ENCODE peak calls at places on chromosome 16, in six cellular contexts. K is adrenal gland, M is kidney, S is brain microvascular endothelial cell, P is fibroblast of lung, U is fibroblast of mammary gland. Y is an unnamed sample.

GRCh38 chr16:56370836-56371235 is 54.5 kb downstream of the AMFR start:
- DNase-seq in P (no peak), S (no peak), M (no peak), K (no peak), U (peak), Y (peak)

GRCh38 chr16:51404386-51404785 is 253.3 kb upstream of the SALL1 start:
- DNase-seq in P (peak), K (no peak), U (peak), M (no peak), S (no peak), Y (no peak)

GRCh38 chr16:30368122-30368791 is 2.0 kb downstream of the TBC1D10B start:
- DNase-seq in U (peak), M (no peak), K (no peak), P (peak), S (peak), Y (peak)

GRCh38 chr16:87358250-87358649 is 25.3 kb downstream of the FBXO31 start:
- DNase-seq in P (no peak), K (no peak), M (no peak), S (no peak), U (no peak), Y (no peak)

GRCh38 chr16:4682084-4682581 is 11.2 kb upstream of the NUDT16L1 start:
- DNase-seq in S (no peak), K (no peak), P (no peak), U (no peak), M (no peak), Y (no peak)

GRCh38 chr16:27602103-27602502 is 52.2 kb downstream of the KATNIP start:
- DNase-seq in M (no peak), P (no peak), S (no peak), U (no peak), K (no peak), Y (no peak)

GRCh38 chr16:61243954-61244353 is 792.3 kb downstream of the CDH8 start:
- DNase-seq in S (no peak), P (no peak), K (no peak), U (no peak), M (peak), Y (no peak)

GRCh38 chr16:48318630-48319029 is 66.6 kb downstream of the SIAH1 start:
- DNase-seq in M (no peak), P (peak), S (peak), U (peak), K (no peak), Y (peak)

DNA sequence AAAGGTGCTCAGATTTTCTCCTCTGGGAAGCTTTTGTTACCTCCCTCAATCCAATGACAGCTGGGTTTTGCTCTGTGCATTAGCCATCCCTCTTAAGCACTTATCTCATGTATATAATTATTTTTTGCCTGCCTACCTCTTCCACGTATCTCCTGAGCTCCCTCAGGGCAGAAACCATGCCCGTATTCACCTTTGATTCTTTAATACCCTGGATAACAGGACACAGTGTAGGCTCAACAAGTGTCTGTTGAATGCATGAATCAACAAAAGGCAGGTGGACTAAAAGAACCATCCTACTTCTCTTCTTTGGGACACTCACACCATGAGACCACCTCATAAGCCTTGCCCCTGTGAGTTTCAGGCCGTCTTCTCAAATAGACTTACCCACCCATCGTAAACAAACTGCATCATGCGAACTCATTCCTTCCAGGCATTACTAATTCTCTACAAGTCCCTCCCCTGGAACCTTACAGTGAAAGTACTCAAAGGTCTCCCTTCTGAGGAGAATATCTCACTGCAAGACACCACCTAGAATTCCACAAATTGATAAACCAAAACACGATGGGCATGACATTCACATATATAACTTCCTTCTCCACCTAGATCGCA is 3.2 kb downstream of the ARHGAP17 start:
- DNase-seq in S (no peak), M (no peak), U (no peak), P (no peak), K (no peak), Y (no peak)
- H3K4me3 ChIP-seq in S (no peak), M (no peak), U (no peak), P (no peak), K (no peak), Y (peak)

GRCh38 chr16:15853021-15853420 is 3.8 kb downstream of the MYH11 start:
- DNase-seq in S (no peak), M (no peak), P (no peak), U (no peak), K (no peak), Y (no peak)
- H3K4me3 ChIP-seq in S (no peak), M (no peak), P (no peak), U (no peak), K (no peak), Y (no peak)

DNA sequence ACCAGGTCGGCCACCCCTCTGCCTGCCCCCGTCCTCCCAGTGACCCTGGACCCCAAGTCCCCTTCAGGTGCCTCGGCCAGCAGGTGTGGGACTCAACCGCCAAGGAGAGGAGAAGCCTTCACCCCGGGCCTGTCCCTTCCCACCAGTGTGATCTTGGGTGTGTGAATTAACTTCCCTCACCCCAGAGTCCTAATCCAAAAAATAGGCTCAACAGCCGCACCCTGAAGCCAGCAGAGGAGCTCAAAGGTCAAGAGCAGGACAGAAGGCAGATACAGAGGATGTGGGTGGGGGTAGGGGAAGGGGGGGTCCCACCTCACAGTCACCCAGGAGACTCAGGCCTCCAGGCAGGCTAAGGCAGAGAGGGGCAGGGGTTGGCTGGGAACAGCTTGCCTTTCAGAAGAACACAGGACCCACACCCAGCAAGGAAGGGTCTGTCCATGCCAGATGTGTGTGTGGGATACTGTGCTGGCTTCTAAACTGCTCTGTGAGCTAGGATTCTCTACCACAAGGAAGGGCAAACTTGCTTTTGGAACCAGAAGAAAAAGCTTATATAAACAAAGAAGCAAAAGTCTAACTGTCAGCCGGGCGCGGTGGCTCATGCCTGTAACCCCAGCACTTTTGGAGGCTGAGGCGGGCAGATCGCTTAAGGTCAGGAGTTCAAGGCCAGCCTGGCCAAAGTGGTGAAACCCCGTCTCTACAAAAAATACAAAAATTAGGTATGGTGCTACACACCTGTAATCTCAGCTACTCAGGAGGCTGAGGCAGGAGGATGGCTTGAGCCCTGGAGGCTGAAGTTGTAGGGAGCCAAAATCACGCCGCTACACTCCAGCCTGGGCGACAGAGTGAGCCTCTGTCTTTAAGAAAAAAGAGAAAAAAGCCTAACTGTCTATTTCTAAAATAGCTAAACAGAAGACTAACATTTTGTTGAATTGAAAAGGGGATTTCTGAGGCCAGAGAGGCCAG is 4.6 kb downstream of the PIEZO1 start:
- DNase-seq in M (no peak), S (no peak), U (no peak), K (no peak), P (no peak), Y (no peak)
- H3K4me3 ChIP-seq in M (no peak), S (no peak), U (no peak), K (no peak), P (no peak), Y (no peak)

GRCh38 chr16:85028638-85029412 is 1.2 kb downstream of the KIAA0513 start:
- DNase-seq in M (peak), P (peak), S (no peak), U (peak), K (peak), Y (peak)

GRCh38 chr16:85027968-85028637 is 508 bp downstream of the KIAA0513 start:
- DNase-seq in M (no peak), P (no peak), U (no peak), S (no peak), K (no peak), Y (peak)

GRCh38 chr16:85027349-85027967 is at the start of gene KIAA0513:
- DNase-seq in M (peak), P (peak), U (peak), K (peak), S (peak), Y (peak)

GRCh38 chr16:85029981-85030381 is 2.4 kb downstream of the KIAA0513 start:
- DNase-seq in U (no peak), S (no peak), M (no peak), P (no peak), K (no peak), Y (no peak)

DNA sequence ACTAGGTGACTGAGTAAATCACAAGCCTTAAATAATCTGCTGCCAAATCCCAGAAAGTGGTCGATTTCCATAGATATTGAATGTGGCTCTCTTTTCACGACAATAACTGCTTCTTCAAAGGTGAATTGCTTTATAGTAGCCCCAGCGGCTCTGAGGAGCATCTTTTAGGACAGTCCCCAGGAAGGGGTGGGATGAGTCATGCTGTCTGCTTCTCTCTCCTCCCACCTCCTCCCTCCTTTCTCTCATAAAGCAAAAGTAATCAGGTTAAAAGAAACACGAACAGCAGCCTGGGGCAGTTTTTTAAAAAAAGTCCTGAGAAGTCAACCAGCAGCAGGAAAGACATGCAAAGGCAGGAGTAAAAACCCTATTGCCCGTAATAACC is 1.8 kb downstream of the KIAA0513 start:
- DNase-seq in U (peak), K (no peak), P (peak), M (no peak), S (no peak), Y (no peak)
- H3K4me3 ChIP-seq in U (peak), K (no peak), P (no peak), M (peak), S (no peak), Y (no peak)

Y was measured in MG63.